ENCODE peak calls at places on chromosome 5, in seven cellular contexts. R is heart left ventricle; Z is heart right ventricle; M is CD4-positive, alpha-beta memory T cell; S is GM23248; U is psoas muscle; V is CD8-positive, alpha-beta memory T cell. T is an unnamed sample.

GRCh38 chr5:41788800-41789395 is 81.3 kb downstream of the OXCT1 start:
- DNase-seq in R (no peak), Z (no peak), M (no peak), S (peak; percentile 36), U (no peak), V (no peak), T (no peak)

GRCh38 chr5:98933446-98934072 is 4.8 kb upstream of the CHD1 start:
- DNase-seq in R (no peak), Z (no peak), M (peak; percentile 71), S (no peak), U (no peak), V (peak; percentile 54), T (no peak)

GRCh38 chr5:79759436-79759835 is 69.8 kb downstream of the CMYA5 start:
- DNase-seq in R (no peak), Z (no peak), M (no peak), S (peak; percentile 92), U (peak; percentile 30), V (no peak), T (no peak)

GRCh38 chr5:59709833-59710232 is 183.7 kb downstream of the PDE4D start:
- DNase-seq in R (no peak), Z (no peak), M (no peak), S (peak; percentile 79), U (no peak), V (no peak), T (no peak)

GRCh38 chr5:38718874-38719391 is 126.9 kb upstream of the OSMR start:
- DNase-seq in R (no peak), Z (no peak), M (no peak), S (peak; percentile 63), U (no peak), V (no peak), T (no peak)

GRCh38 chr5:124631874-124632550 is 114.4 kb downstream of the ZNF608 start:
- DNase-seq in R (no peak), Z (no peak), M (no peak), S (no peak), U (no peak), V (no peak), T (no peak)

GRCh38 chr5:145347026-145347616 is 488.0 kb downstream of the PRELID2 start:
- DNase-seq in R (no peak), Z (no peak), M (no peak), S (peak; percentile 75), U (no peak), V (no peak), T (no peak)

GRCh38 chr5:135360278-135361274 is 38.5 kb downstream of the MACROH2A1 start:
- DNase-seq in R (no peak), Z (no peak), M (no peak), S (no peak), U (no peak), V (no peak), T (no peak)

GRCh38 chr5:127028822-127029457 is 1.4 kb downstream of the MARCHF3 start:
- DNase-seq in R (no peak), Z (no peak), M (no peak), S (no peak), U (no peak), V (no peak), T (no peak)

GRCh38 chr5:67673618-67674017 is 477.0 kb upstream of the CD180 start:
- DNase-seq in R (no peak), Z (no peak), M (no peak), S (no peak), U (no peak), V (no peak), T (no peak)

GRCh38 chr5:850511-851006 is at the start of gene ZDHHC11:
- DNase-seq in R (no peak), Z (peak; percentile 75), M (no peak), S (no peak), U (peak; percentile 40), V (peak; percentile 42), T (no peak)

GRCh38 chr5:30956251-30956650 is 237.2 kb upstream of the CDH6 start:
- DNase-seq in R (no peak), Z (no peak), M (no peak), S (no peak), U (no peak), V (no peak), T (no peak)

GRCh38 chr5:179820483-179821297 is at the start of gene SQSTM1:
- DNase-seq in R (peak; percentile 91), Z (peak; percentile 90), M (peak; percentile 81), S (peak; percentile 91), U (peak; percentile 85), V (peak; percentile 86), T (peak; percentile 79)

GRCh38 chr5:68350176-68350575 is 134.6 kb downstream of the PIK3R1 start:
- DNase-seq in R (no peak), Z (no peak), M (no peak), S (peak; percentile 62), U (no peak), V (no peak), T (no peak)

GRCh38 chr5:41503860-41504259 is 6.5 kb downstream of the PLCXD3 start:
- DNase-seq in R (no peak), Z (no peak), M (no peak), S (no peak), U (no peak), V (no peak), T (no peak)

GRCh38 chr5:151758141-151758429 is 346 bp downstream of the ATOX1 start:
- DNase-seq in R (peak; percentile 31), Z (no peak), M (no peak), S (no peak), U (no peak), V (no peak), T (no peak)

GRCh38 chr5:99320461-99320860 is 391.7 kb upstream of the CHD1 start:
- DNase-seq in R (no peak), Z (no peak), M (no peak), S (no peak), U (no peak), V (no peak), T (no peak)

GRCh38 chr5:72205431-72206009 is 98.2 kb downstream of the MAP1B start:
- DNase-seq in R (no peak), Z (no peak), M (no peak), S (peak; percentile 54), U (no peak), V (no peak), T (no peak)

GRCh38 chr5:67379761-67380160 is 183.2 kb upstream of the CD180 start:
- DNase-seq in R (no peak), Z (no peak), M (no peak), S (no peak), U (no peak), V (no peak), T (no peak)

GRCh38 chr5:149425729-149426128 is 46.6 kb upstream of the IL17B start:
- DNase-seq in R (no peak), Z (no peak), M (no peak), S (no peak), U (no peak), V (peak; percentile 11), T (no peak)

GRCh38 chr5:2703615-2704014 is 47.9 kb downstream of the IRX2 start:
- DNase-seq in R (no peak), Z (no peak), M (no peak), S (no peak), U (no peak), V (no peak), T (no peak)
- H3K9me3 ChIP-seq in R (no peaks in the 10 kb centered on the region), Z (no peaks in the 10 kb centered on the region), M (no peaks in the 10 kb centered on the region), S (no peaks in the 10 kb centered on the region), U (no peaks in the 10 kb centered on the region), V (no peaks in the 10 kb centered on the region), T (no peaks in the 10 kb centered on the region)

DNA sequence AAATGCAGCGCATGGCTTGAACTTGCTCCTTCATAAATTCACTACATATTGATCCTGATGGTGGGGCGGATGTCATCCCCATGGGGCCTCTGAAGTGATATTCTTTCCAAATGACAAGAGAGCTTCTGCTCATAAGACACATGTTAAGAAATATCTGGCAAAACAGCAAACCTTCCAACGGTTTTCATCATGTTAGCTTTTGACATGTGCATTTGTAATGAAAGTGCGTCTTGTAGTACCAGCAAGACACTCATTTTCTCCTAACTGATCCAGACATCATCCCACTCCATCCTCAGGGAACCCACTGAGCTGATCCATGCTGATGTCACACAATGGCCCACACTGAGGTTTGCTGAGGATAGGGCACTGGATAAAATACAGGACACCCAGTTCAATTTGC is 45.6 kb downstream of the SEMA5A start:
- DNase-seq in R (no peak), Z (no peak), M (no peak), S (no peak), U (no peak), V (no peak), T (no peak)
- H3K9me3 ChIP-seq in R (no peaks in the 10 kb centered on the region), Z (no peaks in the 10 kb centered on the region), M (no peaks in the 10 kb centered on the region), S (no peaks in the 10 kb centered on the region), U (no peaks in the 10 kb centered on the region), V (no peaks in the 10 kb centered on the region), T (no peaks in the 10 kb centered on the region)

GRCh38 chr5:141373673-141374317 is at the start of gene PCDHGA6:
- DNase-seq in R (no peak), Z (no peak), M (no peak), S (peak; percentile 64), U (no peak), V (no peak), T (no peak)

GRCh38 chr5:141369994-141370848 is at the start of gene PCDHGB3:
- DNase-seq in R (no peak), Z (no peak), M (peak; percentile 38), S (peak; percentile 81), U (no peak), V (no peak), T (no peak)

GRCh38 chr5:141374627-141375026 is 936 bp downstream of the PCDHGA6 start:
- DNase-seq in R (no peak), Z (no peak), M (no peak), S (no peak), U (no peak), V (no peak), T (no peak)

GRCh38 chr5:141366016-141366896 is 2.3 kb downstream of the PCDHGA5 start:
- DNase-seq in R (no peak), Z (no peak), M (no peak), S (no peak), U (no peak), V (no peak), T (no peak)

GRCh38 chr5:141371572-141372475 is 1.8 kb downstream of the PCDHGB3 start:
- DNase-seq in R (no peak), Z (no peak), M (no peak), S (no peak), U (no peak), V (no peak), T (no peak)
- H3K9me3 ChIP-seq in R (peaks cover 96% of the 10 kb centered on the region), Z (peaks cover 98% of the 10 kb centered on the region), M (no peaks in the 10 kb centered on the region), S (no peaks in the 10 kb centered on the region), U (peaks cover 11% of the 10 kb centered on the region), V (peaks cover 6% of the 10 kb centered on the region), T (peaks cover 5% of the 10 kb centered on the region)

DNA sequence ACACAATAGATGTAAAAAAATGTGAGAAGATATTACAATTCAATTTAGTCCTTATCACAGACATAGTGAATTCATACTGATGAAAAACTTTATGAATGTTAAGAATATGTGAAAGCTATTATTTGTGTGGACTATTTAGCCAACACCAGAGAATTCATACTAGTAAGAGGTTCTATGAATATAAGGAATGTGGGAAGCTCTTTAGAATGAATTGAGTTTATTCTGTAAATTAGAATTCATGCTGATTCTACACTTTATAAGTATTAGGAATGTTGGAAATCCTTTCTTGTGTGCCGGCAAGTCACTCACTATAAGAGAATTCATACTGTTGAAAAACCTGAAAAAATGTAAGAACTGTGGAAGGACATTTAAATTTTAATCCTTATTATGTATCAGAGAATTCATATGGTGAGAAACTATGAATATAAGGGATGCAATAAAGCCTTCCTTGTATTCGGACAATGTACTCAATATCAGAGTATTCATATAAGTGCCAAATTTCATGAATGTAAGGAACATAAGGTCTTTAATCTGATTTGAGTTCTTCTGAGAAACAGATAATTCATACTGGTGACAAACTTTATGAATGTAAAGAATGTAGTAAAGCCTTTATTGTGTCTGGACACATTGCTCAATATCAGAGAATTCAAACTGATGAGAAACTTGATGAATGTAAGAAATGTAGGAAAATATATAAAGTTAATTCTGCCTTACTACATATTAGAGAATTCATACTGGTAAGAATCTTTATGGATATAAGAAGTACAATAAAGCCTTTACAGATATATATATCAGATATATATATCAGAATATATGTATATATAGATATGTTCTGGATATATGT is 21.5 kb upstream of the PCDHA1 start:
- DNase-seq in R (no peak), Z (no peak), M (no peak), S (peak; percentile 0), U (no peak), V (no peak), T (no peak)
- H3K9me3 ChIP-seq in R (peaks cover 100% of the 10 kb centered on the region), Z (peaks cover 99% of the 10 kb centered on the region), M (peaks cover 50% of the 10 kb centered on the region), S (peaks cover 25% of the 10 kb centered on the region), U (peaks cover 84% of the 10 kb centered on the region), V (peaks cover 44% of the 10 kb centered on the region), T (peaks cover 31% of the 10 kb centered on the region)